ENCODE peak calls at places on chromosomes 7 and 10, in nine cellular contexts. W is small intestine; B is CD8-positive, alpha-beta T cell; A is neural crest cell; L is head of caudate nucleus; U is left cardiac atrium; M is spleen; N is naive thymus-derived CD8-positive, alpha-beta T cell; X is stimulated activated CD8-positive, alpha-beta memory T cell treated with anti-CD3 and anti-CD28 coated beads, Interleukin-4, amount 100 ng/mL, for 24 hours. F is an unnamed sample.

GRCh38 chr7:45703373-45703821 is 129.2 kb downstream of the ADCY1 start:
- DNase-seq in W (no peak), B (no peak), A (no peak), L (no peak), U (no peak), M (peak), N (no peak), X (no peak), F (no peak)

GRCh38 chr7:37281368-37282092 is 167.1 kb downstream of the ELMO1 start:
- DNase-seq in W (no peak), B (no peak), A (no peak), L (peak), U (no peak), M (no peak), N (no peak), X (no peak), F (peak)

GRCh38 chr10:79243211-79244067 is 103.8 kb upstream of the PPIF start:
- DNase-seq in W (peak), B (peak), A (peak), L (peak), U (no peak), M (peak), N (peak), X (peak), F (peak)

GRCh38 chr7:552711-553636 is 33.3 kb upstream of the PDGFA start:
- DNase-seq in W (peak), B (no peak), A (no peak), L (no peak), U (no peak), M (no peak), N (no peak), X (no peak), F (no peak)

GRCh38 chr10:18456984-18457383 is 194.4 kb downstream of the NSUN6 start:
- DNase-seq in W (no peak), B (no peak), A (no peak), L (no peak), U (no peak), M (no peak), N (no peak), X (no peak), F (no peak)

GRCh38 chr7:105680505-105681187 is 99.4 kb upstream of the EFCAB10 start:
- DNase-seq in W (no peak), B (no peak), A (no peak), L (no peak), U (peak), M (no peak), N (no peak), X (no peak), F (no peak)

GRCh38 chr7:130488376-130489139 is 3.3 kb upstream of the MEST start:
- DNase-seq in W (no peak), B (no peak), A (no peak), L (no peak), U (no peak), M (no peak), N (no peak), X (no peak), F (no peak)

GRCh38 chr7:149497467-149498261 is at the start of gene ZNF746:
- DNase-seq in W (peak), B (peak), A (peak), L (peak), U (peak), M (peak), N (peak), X (peak), F (peak)

GRCh38 chr10:132298038-132298935 is 9.5 kb downstream of the STK32C start:
- DNase-seq in W (no peak), B (no peak), A (no peak), L (peak), U (peak), M (peak), N (no peak), X (no peak), F (no peak)

GRCh38 chr7:20153999-20154398 is 63.2 kb downstream of the MACC1 start:
- DNase-seq in W (no peak), B (no peak), A (no peak), L (no peak), U (no peak), M (no peak), N (no peak), X (no peak), F (no peak)

GRCh38 chr7:98662289-98662688 is 45.2 kb downstream of the NPTX2 start:
- DNase-seq in W (no peak), B (no peak), A (no peak), L (no peak), U (no peak), M (peak), N (no peak), X (no peak), F (no peak)